ENCODE peak calls at places on chromosome 18, in ten cellular contexts. One of them, this sample, is unnamed.

GRCh38 chr18:32200766-32201165 is 10.9 kb downstream of the MEP1B start:
- DNase-seq in AG08395: no peak
- DNase-seq in AG09309: no peak
- DNase-seq in psoas muscle: no peak
- DNase-seq in A549: no peak
- DNase-seq in stimulated activated CD4-positive, alpha-beta T cell treated with anti-CD3 and anti-CD28 coated beads, TNF-alpha, amount 100 ng/mL, for 4 hours: no peak
- DNase-seq in A172: no peak
- DNase-seq in posterior cingulate gyrus: no peak
- DNase-seq in stimulated activated naive CD8-positive, alpha-beta T cell treated with anti-CD3 and anti-CD28 coated beads, Interleukin-15, amount 100 ng/mL, for 72 hours: no peak
- DNase-seq in heart left ventricle: no peak
- DNase-seq in this sample: no peak

GRCh38 chr18:49618741-49619392 is 57.0 kb downstream of the LIPG start:
- DNase-seq in AG08395: no peak
- DNase-seq in AG09309: no peak
- DNase-seq in psoas muscle: no peak
- DNase-seq in A549: no peak
- DNase-seq in stimulated activated CD4-positive, alpha-beta T cell treated with anti-CD3 and anti-CD28 coated beads, TNF-alpha, amount 100 ng/mL, for 4 hours: no peak
- DNase-seq in A172: no peak
- DNase-seq in posterior cingulate gyrus: no peak
- DNase-seq in stimulated activated naive CD8-positive, alpha-beta T cell treated with anti-CD3 and anti-CD28 coated beads, Interleukin-15, amount 100 ng/mL, for 72 hours: no peak
- DNase-seq in heart left ventricle: no peak
- DNase-seq in this sample: no peak

GRCh38 chr18:42437646-42438045 is 482.6 kb downstream of the PIK3C3 start:
- DNase-seq in AG08395: no peak
- DNase-seq in AG09309: no peak
- DNase-seq in psoas muscle: peak; percentile 41
- DNase-seq in A549: no peak
- DNase-seq in stimulated activated CD4-positive, alpha-beta T cell treated with anti-CD3 and anti-CD28 coated beads, TNF-alpha, amount 100 ng/mL, for 4 hours: no peak
- DNase-seq in A172: peak; percentile 36
- DNase-seq in posterior cingulate gyrus: no peak
- DNase-seq in stimulated activated naive CD8-positive, alpha-beta T cell treated with anti-CD3 and anti-CD28 coated beads, Interleukin-15, amount 100 ng/mL, for 72 hours: no peak
- DNase-seq in heart left ventricle: peak; percentile 54
- DNase-seq in this sample: no peak

GRCh38 chr18:44123743-44124142 is 556.9 kb upstream of the SETBP1 start:
- DNase-seq in AG08395: no peak
- DNase-seq in AG09309: peak; percentile 4
- DNase-seq in psoas muscle: no peak
- DNase-seq in A549: no peak
- DNase-seq in stimulated activated CD4-positive, alpha-beta T cell treated with anti-CD3 and anti-CD28 coated beads, TNF-alpha, amount 100 ng/mL, for 4 hours: no peak
- DNase-seq in A172: no peak
- DNase-seq in posterior cingulate gyrus: no peak
- DNase-seq in stimulated activated naive CD8-positive, alpha-beta T cell treated with anti-CD3 and anti-CD28 coated beads, Interleukin-15, amount 100 ng/mL, for 72 hours: no peak
- DNase-seq in heart left ventricle: no peak
- DNase-seq in this sample: no peak

GRCh38 chr18:59516356-59517155 is 157.5 kb upstream of the LMAN1 start:
- DNase-seq in AG08395: peak; percentile 77
- DNase-seq in AG09309: peak; percentile 24
- DNase-seq in psoas muscle: no peak
- DNase-seq in A549: peak; percentile 60
- DNase-seq in stimulated activated CD4-positive, alpha-beta T cell treated with anti-CD3 and anti-CD28 coated beads, TNF-alpha, amount 100 ng/mL, for 4 hours: no peak
- DNase-seq in A172: peak; percentile 80
- DNase-seq in posterior cingulate gyrus: no peak
- DNase-seq in stimulated activated naive CD8-positive, alpha-beta T cell treated with anti-CD3 and anti-CD28 coated beads, Interleukin-15, amount 100 ng/mL, for 72 hours: no peak
- DNase-seq in heart left ventricle: no peak
- DNase-seq in this sample: peak; percentile 41

GRCh38 chr18:1657888-1658287 is 753.2 kb downstream of the ADCYAP1 start:
- DNase-seq in AG08395: no peak
- DNase-seq in AG09309: no peak
- DNase-seq in psoas muscle: no peak
- DNase-seq in A549: no peak
- DNase-seq in stimulated activated CD4-positive, alpha-beta T cell treated with anti-CD3 and anti-CD28 coated beads, TNF-alpha, amount 100 ng/mL, for 4 hours: no peak
- DNase-seq in A172: no peak
- DNase-seq in posterior cingulate gyrus: no peak
- DNase-seq in stimulated activated naive CD8-positive, alpha-beta T cell treated with anti-CD3 and anti-CD28 coated beads, Interleukin-15, amount 100 ng/mL, for 72 hours: no peak
- DNase-seq in heart left ventricle: no peak
- DNase-seq in this sample: no peak

GRCh38 chr18:79197531-79197930 is 128.3 kb downstream of the ATP9B start:
- DNase-seq in AG08395: no peak
- DNase-seq in AG09309: no peak
- DNase-seq in psoas muscle: no peak
- DNase-seq in A549: no peak
- DNase-seq in stimulated activated CD4-positive, alpha-beta T cell treated with anti-CD3 and anti-CD28 coated beads, TNF-alpha, amount 100 ng/mL, for 4 hours: no peak
- DNase-seq in A172: no peak
- DNase-seq in posterior cingulate gyrus: no peak
- DNase-seq in stimulated activated naive CD8-positive, alpha-beta T cell treated with anti-CD3 and anti-CD28 coated beads, Interleukin-15, amount 100 ng/mL, for 72 hours: no peak
- DNase-seq in heart left ventricle: no peak
- DNase-seq in this sample: no peak

GRCh38 chr18:56516769-56517168 is 121.6 kb downstream of the TXNL1 start:
- DNase-seq in AG08395: peak; percentile 88
- DNase-seq in AG09309: no peak
- DNase-seq in psoas muscle: peak; percentile 79
- DNase-seq in A549: no peak
- DNase-seq in stimulated activated CD4-positive, alpha-beta T cell treated with anti-CD3 and anti-CD28 coated beads, TNF-alpha, amount 100 ng/mL, for 4 hours: no peak
- DNase-seq in A172: peak; percentile 53
- DNase-seq in posterior cingulate gyrus: no peak
- DNase-seq in stimulated activated naive CD8-positive, alpha-beta T cell treated with anti-CD3 and anti-CD28 coated beads, Interleukin-15, amount 100 ng/mL, for 72 hours: no peak
- DNase-seq in heart left ventricle: no peak
- DNase-seq in this sample: no peak

GRCh38 chr18:55337153-55337552 is 250.8 kb downstream of the TCF4 start:
- DNase-seq in AG08395: no peak
- DNase-seq in AG09309: no peak
- DNase-seq in psoas muscle: no peak
- DNase-seq in A549: no peak
- DNase-seq in stimulated activated CD4-positive, alpha-beta T cell treated with anti-CD3 and anti-CD28 coated beads, TNF-alpha, amount 100 ng/mL, for 4 hours: no peak
- DNase-seq in A172: no peak
- DNase-seq in posterior cingulate gyrus: no peak
- DNase-seq in stimulated activated naive CD8-positive, alpha-beta T cell treated with anti-CD3 and anti-CD28 coated beads, Interleukin-15, amount 100 ng/mL, for 72 hours: no peak
- DNase-seq in heart left ventricle: no peak
- DNase-seq in this sample: no peak

GRCh38 chr18:59764281-59764680 is 67.1 kb upstream of the CCBE1 start:
- DNase-seq in AG08395: no peak
- DNase-seq in AG09309: no peak
- DNase-seq in psoas muscle: no peak
- DNase-seq in A549: no peak
- DNase-seq in stimulated activated CD4-positive, alpha-beta T cell treated with anti-CD3 and anti-CD28 coated beads, TNF-alpha, amount 100 ng/mL, for 4 hours: no peak
- DNase-seq in A172: no peak
- DNase-seq in posterior cingulate gyrus: no peak
- DNase-seq in stimulated activated naive CD8-positive, alpha-beta T cell treated with anti-CD3 and anti-CD28 coated beads, Interleukin-15, amount 100 ng/mL, for 72 hours: no peak
- DNase-seq in heart left ventricle: no peak
- DNase-seq in this sample: no peak

GRCh38 chr18:9771261-9771976 is 63.3 kb downstream of the RAB31 start:
- DNase-seq in AG08395: peak; percentile 76
- DNase-seq in AG09309: no peak
- DNase-seq in psoas muscle: peak; percentile 92
- DNase-seq in A549: peak; percentile 73
- DNase-seq in stimulated activated CD4-positive, alpha-beta T cell treated with anti-CD3 and anti-CD28 coated beads, TNF-alpha, amount 100 ng/mL, for 4 hours: peak; percentile 4
- DNase-seq in A172: peak; percentile 67
- DNase-seq in posterior cingulate gyrus: peak; percentile 93
- DNase-seq in stimulated activated naive CD8-positive, alpha-beta T cell treated with anti-CD3 and anti-CD28 coated beads, Interleukin-15, amount 100 ng/mL, for 72 hours: peak; percentile 56
- DNase-seq in heart left ventricle: peak; percentile 92
- DNase-seq in this sample: peak; percentile 90

GRCh38 chr18:59908790-59909189 is 9.0 kb downstream of the PMAIP1 start:
- DNase-seq in AG08395: no peak
- DNase-seq in AG09309: no peak
- DNase-seq in psoas muscle: no peak
- DNase-seq in A549: no peak
- DNase-seq in stimulated activated CD4-positive, alpha-beta T cell treated with anti-CD3 and anti-CD28 coated beads, TNF-alpha, amount 100 ng/mL, for 4 hours: no peak
- DNase-seq in A172: no peak
- DNase-seq in posterior cingulate gyrus: no peak
- DNase-seq in stimulated activated naive CD8-positive, alpha-beta T cell treated with anti-CD3 and anti-CD28 coated beads, Interleukin-15, amount 100 ng/mL, for 72 hours: no peak
- DNase-seq in heart left ventricle: no peak
- DNase-seq in this sample: no peak

GRCh38 chr18:46459789-46460455 is 197.1 kb downstream of the LOXHD1 start:
- DNase-seq in AG08395: no peak
- DNase-seq in AG09309: no peak
- DNase-seq in psoas muscle: no peak
- DNase-seq in A549: no peak
- DNase-seq in stimulated activated CD4-positive, alpha-beta T cell treated with anti-CD3 and anti-CD28 coated beads, TNF-alpha, amount 100 ng/mL, for 4 hours: no peak
- DNase-seq in A172: no peak
- DNase-seq in posterior cingulate gyrus: no peak
- DNase-seq in stimulated activated naive CD8-positive, alpha-beta T cell treated with anti-CD3 and anti-CD28 coated beads, Interleukin-15, amount 100 ng/mL, for 72 hours: no peak
- DNase-seq in heart left ventricle: no peak
- DNase-seq in this sample: no peak

GRCh38 chr18:48913201-48913600 is 37.6 kb downstream of the SMAD7 start:
- DNase-seq in AG08395: no peak
- DNase-seq in AG09309: no peak
- DNase-seq in psoas muscle: no peak
- DNase-seq in A549: no peak
- DNase-seq in stimulated activated CD4-positive, alpha-beta T cell treated with anti-CD3 and anti-CD28 coated beads, TNF-alpha, amount 100 ng/mL, for 4 hours: peak; percentile 27
- DNase-seq in A172: no peak
- DNase-seq in posterior cingulate gyrus: no peak
- DNase-seq in stimulated activated naive CD8-positive, alpha-beta T cell treated with anti-CD3 and anti-CD28 coated beads, Interleukin-15, amount 100 ng/mL, for 72 hours: peak; percentile 55
- DNase-seq in heart left ventricle: no peak
- DNase-seq in this sample: no peak

GRCh38 chr18:28365406-28365805 is 188.5 kb upstream of the CDH2 start:
- DNase-seq in AG08395: no peak
- DNase-seq in AG09309: no peak
- DNase-seq in psoas muscle: no peak
- DNase-seq in A549: no peak
- DNase-seq in stimulated activated CD4-positive, alpha-beta T cell treated with anti-CD3 and anti-CD28 coated beads, TNF-alpha, amount 100 ng/mL, for 4 hours: no peak
- DNase-seq in A172: no peak
- DNase-seq in posterior cingulate gyrus: no peak
- DNase-seq in stimulated activated naive CD8-positive, alpha-beta T cell treated with anti-CD3 and anti-CD28 coated beads, Interleukin-15, amount 100 ng/mL, for 72 hours: no peak
- DNase-seq in heart left ventricle: no peak
- DNase-seq in this sample: no peak

GRCh38 chr18:46261799-46262198 is 157.6 kb downstream of the HAUS1 start:
- DNase-seq in AG08395: no peak
- DNase-seq in AG09309: no peak
- DNase-seq in psoas muscle: no peak
- DNase-seq in A549: no peak
- DNase-seq in stimulated activated CD4-positive, alpha-beta T cell treated with anti-CD3 and anti-CD28 coated beads, TNF-alpha, amount 100 ng/mL, for 4 hours: no peak
- DNase-seq in A172: no peak
- DNase-seq in posterior cingulate gyrus: no peak
- DNase-seq in stimulated activated naive CD8-positive, alpha-beta T cell treated with anti-CD3 and anti-CD28 coated beads, Interleukin-15, amount 100 ng/mL, for 72 hours: no peak
- DNase-seq in heart left ventricle: no peak
- DNase-seq in this sample: peak; percentile 71

GRCh38 chr18:60538891-60539290 is 166.3 kb upstream of the MC4R start:
- DNase-seq in AG08395: no peak
- DNase-seq in AG09309: no peak
- DNase-seq in psoas muscle: no peak
- DNase-seq in A549: no peak
- DNase-seq in stimulated activated CD4-positive, alpha-beta T cell treated with anti-CD3 and anti-CD28 coated beads, TNF-alpha, amount 100 ng/mL, for 4 hours: no peak
- DNase-seq in A172: no peak
- DNase-seq in posterior cingulate gyrus: no peak
- DNase-seq in stimulated activated naive CD8-positive, alpha-beta T cell treated with anti-CD3 and anti-CD28 coated beads, Interleukin-15, amount 100 ng/mL, for 72 hours: no peak
- DNase-seq in heart left ventricle: no peak
- DNase-seq in this sample: no peak

GRCh38 chr18:3607309-3608098 is 157.5 kb downstream of the TGIF1 start:
- DNase-seq in AG08395: no peak
- DNase-seq in AG09309: no peak
- DNase-seq in psoas muscle: no peak
- DNase-seq in A549: no peak
- DNase-seq in stimulated activated CD4-positive, alpha-beta T cell treated with anti-CD3 and anti-CD28 coated beads, TNF-alpha, amount 100 ng/mL, for 4 hours: no peak
- DNase-seq in A172: no peak
- DNase-seq in posterior cingulate gyrus: no peak
- DNase-seq in stimulated activated naive CD8-positive, alpha-beta T cell treated with anti-CD3 and anti-CD28 coated beads, Interleukin-15, amount 100 ng/mL, for 72 hours: no peak
- DNase-seq in heart left ventricle: no peak
- DNase-seq in this sample: no peak

GRCh38 chr18:79405019-79405780 is 9.5 kb downstream of the NFATC1 start:
- DNase-seq in AG08395: no peak
- DNase-seq in AG09309: no peak
- DNase-seq in psoas muscle: peak; percentile 48
- DNase-seq in A549: no peak
- DNase-seq in stimulated activated CD4-positive, alpha-beta T cell treated with anti-CD3 and anti-CD28 coated beads, TNF-alpha, amount 100 ng/mL, for 4 hours: no peak
- DNase-seq in A172: no peak
- DNase-seq in posterior cingulate gyrus: peak; percentile 63
- DNase-seq in stimulated activated naive CD8-positive, alpha-beta T cell treated with anti-CD3 and anti-CD28 coated beads, Interleukin-15, amount 100 ng/mL, for 72 hours: peak; percentile 62
- DNase-seq in heart left ventricle: peak; percentile 44
- DNase-seq in this sample: no peak

GRCh38 chr18:79508565-79509535 is 113.1 kb downstream of the NFATC1 start:
- DNase-seq in AG08395: no peak
- DNase-seq in AG09309: no peak
- DNase-seq in psoas muscle: peak; percentile 56
- DNase-seq in A549: no peak
- DNase-seq in stimulated activated CD4-positive, alpha-beta T cell treated with anti-CD3 and anti-CD28 coated beads, TNF-alpha, amount 100 ng/mL, for 4 hours: no peak
- DNase-seq in A172: no peak
- DNase-seq in posterior cingulate gyrus: peak; percentile 63
- DNase-seq in stimulated activated naive CD8-positive, alpha-beta T cell treated with anti-CD3 and anti-CD28 coated beads, Interleukin-15, amount 100 ng/mL, for 72 hours: no peak
- DNase-seq in heart left ventricle: peak; percentile 61
- DNase-seq in this sample: no peak

GRCh38 chr18:12359515-12359927 is 17.5 kb downstream of the AFG3L2 start:
- DNase-seq in AG08395: no peak
- DNase-seq in AG09309: no peak
- DNase-seq in psoas muscle: no peak
- DNase-seq in A549: no peak
- DNase-seq in stimulated activated CD4-positive, alpha-beta T cell treated with anti-CD3 and anti-CD28 coated beads, TNF-alpha, amount 100 ng/mL, for 4 hours: no peak
- DNase-seq in A172: peak; percentile 37
- DNase-seq in posterior cingulate gyrus: no peak
- DNase-seq in stimulated activated naive CD8-positive, alpha-beta T cell treated with anti-CD3 and anti-CD28 coated beads, Interleukin-15, amount 100 ng/mL, for 72 hours: no peak
- DNase-seq in heart left ventricle: no peak
- DNase-seq in this sample: no peak

GRCh38 chr18:8705280-8705940 is at the start of gene MTCL1:
- DNase-seq in AG08395: peak; percentile 73
- DNase-seq in AG09309: no peak
- DNase-seq in psoas muscle: peak; percentile 62
- DNase-seq in A549: peak; percentile 58
- DNase-seq in stimulated activated CD4-positive, alpha-beta T cell treated with anti-CD3 and anti-CD28 coated beads, TNF-alpha, amount 100 ng/mL, for 4 hours: no peak
- DNase-seq in A172: peak; percentile 47
- DNase-seq in posterior cingulate gyrus: peak; percentile 78
- DNase-seq in stimulated activated naive CD8-positive, alpha-beta T cell treated with anti-CD3 and anti-CD28 coated beads, Interleukin-15, amount 100 ng/mL, for 72 hours: no peak
- DNase-seq in heart left ventricle: peak; percentile 69
- DNase-seq in this sample: peak; percentile 55

GRCh38 chr18:75923169-75923568 is 495.7 kb upstream of the SMIM21 start:
- DNase-seq in AG08395: peak; percentile 94
- DNase-seq in AG09309: no peak
- DNase-seq in psoas muscle: peak; percentile 81
- DNase-seq in A549: peak; percentile 65
- DNase-seq in stimulated activated CD4-positive, alpha-beta T cell treated with anti-CD3 and anti-CD28 coated beads, TNF-alpha, amount 100 ng/mL, for 4 hours: no peak
- DNase-seq in A172: peak; percentile 92
- DNase-seq in posterior cingulate gyrus: peak; percentile 89
- DNase-seq in stimulated activated naive CD8-positive, alpha-beta T cell treated with anti-CD3 and anti-CD28 coated beads, Interleukin-15, amount 100 ng/mL, for 72 hours: no peak
- DNase-seq in heart left ventricle: no peak
- DNase-seq in this sample: no peak

GRCh38 chr18:62878305-62878704 is 163.0 kb downstream of the PHLPP1 start:
- DNase-seq in AG08395: peak; percentile 22
- DNase-seq in AG09309: no peak
- DNase-seq in psoas muscle: no peak
- DNase-seq in A549: peak; percentile 13
- DNase-seq in stimulated activated CD4-positive, alpha-beta T cell treated with anti-CD3 and anti-CD28 coated beads, TNF-alpha, amount 100 ng/mL, for 4 hours: no peak
- DNase-seq in A172: peak; percentile 34
- DNase-seq in posterior cingulate gyrus: no peak
- DNase-seq in stimulated activated naive CD8-positive, alpha-beta T cell treated with anti-CD3 and anti-CD28 coated beads, Interleukin-15, amount 100 ng/mL, for 72 hours: no peak
- DNase-seq in heart left ventricle: no peak
- DNase-seq in this sample: no peak

GRCh38 chr18:21243041-21243431 is 1.0 kb downstream of the GREB1L start:
- DNase-seq in AG08395: peak; percentile 14
- DNase-seq in AG09309: no peak
- DNase-seq in psoas muscle: no peak
- DNase-seq in A549: peak; percentile 11
- DNase-seq in stimulated activated CD4-positive, alpha-beta T cell treated with anti-CD3 and anti-CD28 coated beads, TNF-alpha, amount 100 ng/mL, for 4 hours: no peak
- DNase-seq in A172: peak; percentile 29
- DNase-seq in posterior cingulate gyrus: no peak
- DNase-seq in stimulated activated naive CD8-positive, alpha-beta T cell treated with anti-CD3 and anti-CD28 coated beads, Interleukin-15, amount 100 ng/mL, for 72 hours: no peak
- DNase-seq in heart left ventricle: no peak
- DNase-seq in this sample: peak; percentile 40

GRCh38 chr18:44325903-44326650 is 354.6 kb upstream of the SETBP1 start:
- DNase-seq in AG08395: peak; percentile 39
- DNase-seq in AG09309: peak; percentile 43
- DNase-seq in psoas muscle: peak; percentile 49
- DNase-seq in A549: peak; percentile 30
- DNase-seq in stimulated activated CD4-positive, alpha-beta T cell treated with anti-CD3 and anti-CD28 coated beads, TNF-alpha, amount 100 ng/mL, for 4 hours: no peak
- DNase-seq in A172: peak; percentile 1
- DNase-seq in posterior cingulate gyrus: no peak
- DNase-seq in stimulated activated naive CD8-positive, alpha-beta T cell treated with anti-CD3 and anti-CD28 coated beads, Interleukin-15, amount 100 ng/mL, for 72 hours: no peak
- DNase-seq in heart left ventricle: no peak
- DNase-seq in this sample: peak; percentile 94

GRCh38 chr18:74310411-74310810 is 5.2 kb upstream of the C18orf63 start:
- DNase-seq in AG08395: peak; percentile 53
- DNase-seq in AG09309: no peak
- DNase-seq in psoas muscle: no peak
- DNase-seq in A549: peak; percentile 60
- DNase-seq in stimulated activated CD4-positive, alpha-beta T cell treated with anti-CD3 and anti-CD28 coated beads, TNF-alpha, amount 100 ng/mL, for 4 hours: no peak
- DNase-seq in A172: peak; percentile 41
- DNase-seq in posterior cingulate gyrus: no peak
- DNase-seq in stimulated activated naive CD8-positive, alpha-beta T cell treated with anti-CD3 and anti-CD28 coated beads, Interleukin-15, amount 100 ng/mL, for 72 hours: no peak
- DNase-seq in heart left ventricle: no peak
- DNase-seq in this sample: peak; percentile 68

GRCh38 chr18:4453712-4454547 is 1.2 kb downstream of the DLGAP1 start:
- DNase-seq in AG08395: no peak
- DNase-seq in AG09309: no peak
- DNase-seq in psoas muscle: peak; percentile 44
- DNase-seq in A549: no peak
- DNase-seq in stimulated activated CD4-positive, alpha-beta T cell treated with anti-CD3 and anti-CD28 coated beads, TNF-alpha, amount 100 ng/mL, for 4 hours: no peak
- DNase-seq in A172: no peak
- DNase-seq in posterior cingulate gyrus: peak; percentile 78
- DNase-seq in stimulated activated naive CD8-positive, alpha-beta T cell treated with anti-CD3 and anti-CD28 coated beads, Interleukin-15, amount 100 ng/mL, for 72 hours: no peak
- DNase-seq in heart left ventricle: peak; percentile 51
- DNase-seq in this sample: peak; percentile 83